ENCODE peak calls at places on chromosomes 13 and 19, in six cellular contexts. Y, U, M, Q, O and J are unnamed samples.

GRCh38 chr19:9981406-9982260 is 28.7 kb downstream of the COL5A3 start:
- DNase-seq in U (no peak), M (no peak), O (no peak), Q (no peak), Y (no peak), J (no peak)

GRCh38 chr13:51959773-51960172 is 51.5 kb downstream of the ATP7B start:
- DNase-seq in Y (no peak), Q (no peak), U (no peak), M (no peak), O (peak), J (no peak)

GRCh38 chr13:48661112-48661511 is 7.4 kb downstream of the CYSLTR2 start:
- DNase-seq in Q (no peak), U (no peak), Y (no peak), O (no peak), M (no peak), J (no peak)

GRCh38 chr19:49362048-49362925 is at the start of gene TEAD2:
- DNase-seq in M (peak), Q (peak), Y (peak), U (peak), O (no peak), J (peak)

GRCh38 chr13:110403721-110404120 is 96.6 kb downstream of the COL4A2 start:
- DNase-seq in O (no peak), Y (no peak), Q (no peak), U (no peak), M (no peak), J (no peak)

GRCh38 chr19:42066075-42066754 is 3.8 kb downstream of the GRIK5 start:
- DNase-seq in Y (no peak), U (no peak), O (no peak), Q (no peak), M (no peak), J (peak)

GRCh38 chr19:3503036-3503572 is 2.6 kb upstream of the DOHH start:
- DNase-seq in O (no peak), Q (no peak), Y (no peak), U (no peak), M (no peak), J (no peak)

GRCh38 chr19:38718747-38719543 is 25.3 kb downstream of the CAPN12 start:
- DNase-seq in Q (peak), M (no peak), U (no peak), O (no peak), Y (peak), J (peak)

GRCh38 chr13:98301721-98302120 is 124.7 kb upstream of the RNF113B start:
- DNase-seq in M (no peak), U (no peak), Q (peak), O (no peak), Y (no peak), J (no peak)

GRCh38 chr19:44055870-44056269 is 4.0 kb downstream of the ZNF223 start:
- DNase-seq in U (no peak), O (no peak), Q (no peak), Y (no peak), M (no peak), J (no peak)

GRCh38 chr19:35155441-35155840 is 906 bp downstream of the FXYD5 start:
- DNase-seq in Y (no peak), U (no peak), M (no peak), O (peak), Q (no peak), J (no peak)

GRCh38 chr13:97257800-97258799 is 36.0 kb downstream of the MBNL2 start:
- DNase-seq in Y (peak), O (no peak), U (no peak), M (peak), Q (peak), J (peak)

GRCh38 chr13:27101847-27102246 is 69.8 kb downstream of the USP12 start:
- DNase-seq in M (no peak), Q (no peak), O (no peak), U (no peak), Y (no peak), J (no peak)

GRCh38 chr13:41648314-41648935 is 191.1 kb downstream of the RGCC start:
- DNase-seq in O (no peak), M (no peak), Y (no peak), Q (peak), U (no peak), J (no peak)

GRCh38 chr13:77698211-77699058 is 948 bp downstream of the SLAIN1 start:
- DNase-seq in U (no peak), Y (peak), M (peak), O (peak), Q (no peak), J (peak)

GRCh38 chr19:13398780-13399726 is 107.2 kb downstream of the CACNA1A start:
- DNase-seq in Q (peak), Y (no peak), U (no peak), O (no peak), M (no peak), J (no peak)

GRCh38 chr13:27079421-27079958 is 92.1 kb downstream of the USP12 start:
- DNase-seq in Y (no peak), M (no peak), O (no peak), Q (peak), U (no peak), J (no peak)

GRCh38 chr19:42038675-42039074 is 31.3 kb downstream of the GRIK5 start:
- DNase-seq in M (no peak), Q (no peak), Y (no peak), O (no peak), U (no peak), J (no peak)

GRCh38 chr13:113141591-113141950 is 16.9 kb upstream of the PROZ start:
- DNase-seq in U (no peak), Y (no peak), M (no peak), O (no peak), Q (no peak), J (no peak)

GRCh38 chr13:81602236-81602635 is 1261.3 kb upstream of the SPRY2 start:
- DNase-seq in Q (peak), Y (no peak), U (no peak), M (no peak), O (no peak), J (no peak)

GRCh38 chr19:18940791-18941627 is at the start of gene HOMER3:
- DNase-seq in O (peak), U (peak), M (peak), Q (peak), Y (peak), J (peak)

GRCh38 chr13:25252229-25252628 is 35.1 kb downstream of the MTMR6 start:
- DNase-seq in Q (no peak), U (no peak), M (no peak), O (no peak), Y (no peak), J (no peak)

GRCh38 chr13:28744091-28744536 is 25.3 kb upstream of the SLC46A3 start:
- DNase-seq in U (no peak), Y (no peak), Q (peak), O (no peak), M (peak), J (no peak)

GRCh38 chr13:73417012-73417615 is 358.3 kb downstream of the KLF5 start:
- DNase-seq in M (no peak), U (no peak), Y (peak), O (peak), Q (no peak), J (no peak)

GRCh38 chr13:86725105-86725504 is 925.9 kb upstream of the SLITRK6 start:
- DNase-seq in Q (no peak), Y (no peak), M (peak), U (no peak), O (no peak), J (no peak)

GRCh38 chr19:17725422-17726078 is 6.3 kb downstream of the MAP1S start:
- DNase-seq in M (no peak), Y (no peak), U (no peak), O (no peak), Q (no peak), J (no peak)
- TF ChIP-seq CTCF in M (peak), Y (no peak), U (peak), O (peak), Q (peak), J (peak)

GRCh38 chr19:8512115-8512967 is 1.6 kb downstream of the ZNF414 start:
- DNase-seq in Y (peak), O (peak), U (no peak), Q (no peak), M (no peak), J (peak)

GRCh38 chr19:8513687-8514504 is at the start of gene ZNF414:
- DNase-seq in U (peak), Q (peak), Y (peak), M (peak), O (peak), J (peak)

GRCh38 chr19:8512991-8513686 is 828 bp downstream of the ZNF414 start:
- DNase-seq in Y (peak), O (no peak), Q (no peak), M (no peak), U (no peak), J (no peak)

GRCh38 chr19:8510589-8511115 is 3.3 kb downstream of the ZNF414 start:
- DNase-seq in U (no peak), O (no peak), Y (no peak), M (no peak), Q (no peak), J (no peak)

DNA sequence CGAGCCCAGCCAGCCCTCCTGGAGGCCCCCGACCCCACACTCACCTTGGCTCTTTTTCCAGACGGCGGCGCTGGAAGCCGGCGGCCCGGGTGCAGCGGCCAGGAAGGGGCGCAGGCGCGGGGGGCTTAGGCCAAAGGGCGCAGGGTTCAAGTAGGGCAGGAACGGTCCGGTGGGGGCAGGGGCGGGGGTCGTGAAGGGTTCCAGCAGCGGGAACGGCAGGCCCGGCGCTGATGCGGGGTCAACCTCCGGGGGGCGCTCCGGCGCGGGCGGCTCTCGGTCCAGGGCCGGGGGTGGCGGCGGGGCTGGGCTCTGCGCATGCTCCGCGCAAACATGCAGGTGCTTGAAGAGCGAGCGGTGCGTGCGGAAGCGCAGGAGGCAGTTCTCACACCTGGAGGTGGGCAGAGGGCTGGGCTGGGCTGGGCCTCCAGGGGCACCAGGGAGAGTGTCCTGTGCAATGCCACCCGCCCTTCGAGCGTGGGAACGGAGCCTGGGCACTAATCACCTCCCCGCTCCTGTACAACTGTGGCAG is 2.3 kb downstream of the ZNF414 start:
- DNase-seq in Q (no peak), M (no peak), Y (peak), U (no peak), O (no peak), J (no peak)
- TF ChIP-seq CTCF in Q (no peak), M (peak), Y (no peak), U (no peak), O (peak), J (no peak)

GRCh38 chr13:109196896-109197295 is 567.5 kb downstream of the MYO16 start:
- DNase-seq in U (no peak), O (no peak), M (peak), Q (no peak), Y (no peak), J (no peak)
- TF ChIP-seq CTCF in U (no peak), O (no peak), M (peak), Q (no peak), Y (no peak), J (no peak)

DNA sequence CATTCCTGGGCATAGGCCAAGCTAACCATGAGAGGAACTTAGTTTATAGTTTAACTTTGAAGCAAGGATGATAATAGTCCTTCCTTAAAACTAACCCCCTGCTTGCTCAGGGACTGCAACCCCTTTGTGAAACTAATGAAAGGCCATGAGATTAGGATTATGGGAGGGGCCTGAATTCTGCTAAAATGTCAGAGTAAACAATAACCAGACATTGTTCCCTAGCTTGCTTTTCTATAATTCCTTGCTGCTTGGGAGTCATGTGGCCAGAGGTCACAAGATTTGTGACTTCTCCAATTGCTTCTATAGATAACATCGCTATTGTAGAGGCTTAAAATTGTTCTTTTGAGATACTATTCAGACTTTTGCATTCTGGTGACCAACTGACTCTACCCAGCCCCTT is 634.0 kb downstream of the TBC1D4 start:
- DNase-seq in Q (no peak), M (no peak), O (no peak), U (no peak), Y (no peak), J (no peak)
- TF ChIP-seq CTCF in Q (no peak), M (no peak), O (no peak), U (no peak), Y (no peak), J (no peak)

DNA sequence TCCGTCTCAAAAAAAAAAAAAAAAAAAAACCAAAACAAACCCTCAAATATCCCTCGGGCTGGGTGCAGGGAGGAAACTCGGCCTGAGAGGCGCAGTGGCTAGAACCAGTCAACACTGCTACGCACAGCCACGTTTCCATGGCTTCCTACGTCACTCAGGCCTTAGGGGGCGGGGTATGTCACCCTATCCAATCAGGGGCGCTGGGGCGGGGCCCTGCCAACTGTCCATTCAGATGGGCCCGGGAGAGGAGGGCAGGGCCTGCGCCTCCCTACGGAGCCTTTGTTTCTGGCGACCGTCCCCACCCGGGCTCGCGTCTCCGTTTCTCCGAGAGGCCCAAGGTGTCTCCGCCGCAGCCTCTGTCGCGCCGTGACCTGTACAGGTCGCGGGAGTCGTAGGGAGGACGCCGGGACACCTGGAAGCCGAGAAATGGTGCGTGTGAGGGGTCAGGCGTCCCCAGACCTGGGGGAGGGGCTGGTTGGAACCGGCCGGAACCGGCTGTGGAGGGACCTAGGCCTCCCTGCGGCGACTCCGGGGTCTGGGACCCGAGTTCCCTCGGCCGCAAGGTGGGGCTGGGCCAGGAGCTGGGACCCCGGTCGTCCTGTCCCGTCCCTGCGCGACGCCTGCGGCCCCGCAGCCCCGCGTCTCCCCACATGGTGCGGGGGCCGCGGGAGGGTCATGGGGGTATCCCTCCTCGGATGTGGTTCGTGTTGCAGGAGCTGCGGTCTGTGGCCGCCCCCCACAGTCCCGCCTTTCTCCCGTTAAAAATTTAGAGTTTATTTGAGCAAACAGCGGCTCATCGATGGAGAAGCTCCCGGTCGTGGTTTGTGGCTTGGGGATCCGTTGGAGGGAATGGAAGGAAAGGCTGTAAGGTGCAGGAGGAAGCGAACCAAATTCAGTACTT is at the start of gene ZNF627:
- DNase-seq in M (peak), O (peak), Q (peak), Y (peak), U (peak), J (peak)
- TF ChIP-seq CTCF in M (no peak), O (no peak), Q (peak), Y (peak), U (no peak), J (no peak)